ENCODE peak calls at places on chromosomes 6 and 20, in eight cellular contexts. One of them, this sample, is unnamed.

GRCh38 chr6:37456816-37457560 is 24.0 kb downstream of the CMTR1 start:
- DNase-seq in GM18507: no peak
- DNase-seq in progenitor cell of endocrine pancreas: no peak
- DNase-seq in heart left ventricle: no peak
- DNase-seq in A549: no peak
- DNase-seq in A172: peak
- DNase-seq in iris pigment epithelial cell: peak
- DNase-seq in NCI-H2081: no peak
- DNase-seq in this sample: no peak

GRCh38 chr6:132713355-132714134 is at the start of gene VNN1:
- DNase-seq in GM18507: no peak
- DNase-seq in progenitor cell of endocrine pancreas: no peak
- DNase-seq in heart left ventricle: peak
- DNase-seq in A549: no peak
- DNase-seq in A172: no peak
- DNase-seq in iris pigment epithelial cell: no peak
- DNase-seq in NCI-H2081: no peak
- DNase-seq in this sample: no peak

GRCh38 chr6:152201134-152201533 is 393.7 kb downstream of the ESR1 start:
- DNase-seq in GM18507: no peak
- DNase-seq in progenitor cell of endocrine pancreas: no peak
- DNase-seq in heart left ventricle: no peak
- DNase-seq in A549: no peak
- DNase-seq in A172: no peak
- DNase-seq in iris pigment epithelial cell: no peak
- DNase-seq in NCI-H2081: no peak
- DNase-seq in this sample: no peak

GRCh38 chr20:45019764-45020126 is 53.4 kb downstream of the STK4 start:
- DNase-seq in GM18507: no peak
- DNase-seq in progenitor cell of endocrine pancreas: no peak
- DNase-seq in heart left ventricle: no peak
- DNase-seq in A549: no peak
- DNase-seq in A172: no peak
- DNase-seq in iris pigment epithelial cell: peak
- DNase-seq in NCI-H2081: no peak
- DNase-seq in this sample: no peak

GRCh38 chr6:109466212-109466923 is 10.8 kb upstream of the MICAL1 start:
- DNase-seq in GM18507: no peak
- DNase-seq in progenitor cell of endocrine pancreas: no peak
- DNase-seq in heart left ventricle: no peak
- DNase-seq in A549: no peak
- DNase-seq in A172: no peak
- DNase-seq in iris pigment epithelial cell: no peak
- DNase-seq in NCI-H2081: no peak
- DNase-seq in this sample: no peak

GRCh38 chr6:2857580-2858337 is 16.1 kb upstream of the SERPINB1 start:
- DNase-seq in GM18507: no peak
- DNase-seq in progenitor cell of endocrine pancreas: no peak
- DNase-seq in heart left ventricle: peak
- DNase-seq in A549: peak
- DNase-seq in A172: peak
- DNase-seq in iris pigment epithelial cell: peak
- DNase-seq in NCI-H2081: no peak
- DNase-seq in this sample: peak

GRCh38 chr6:147947521-147947920 is 395.1 kb upstream of the SASH1 start:
- DNase-seq in GM18507: no peak
- DNase-seq in progenitor cell of endocrine pancreas: no peak
- DNase-seq in heart left ventricle: no peak
- DNase-seq in A549: no peak
- DNase-seq in A172: no peak
- DNase-seq in iris pigment epithelial cell: peak
- DNase-seq in NCI-H2081: no peak
- DNase-seq in this sample: no peak

GRCh38 chr6:49499121-49499520 is 602 bp upstream of the GLYATL3 start:
- DNase-seq in GM18507: no peak
- DNase-seq in progenitor cell of endocrine pancreas: no peak
- DNase-seq in heart left ventricle: no peak
- DNase-seq in A549: no peak
- DNase-seq in A172: no peak
- DNase-seq in iris pigment epithelial cell: no peak
- DNase-seq in NCI-H2081: no peak
- DNase-seq in this sample: no peak